ENCODE peak calls at places on chromosomes 7 and 10, in eight cellular contexts. One of them, this sample, is unnamed.

GRCh38 chr10:114239117-114239993 is at the start of gene VWA2:
- DNase-seq in endothelial cell: peak
- DNase-seq in NCI-H774: peak
- DNase-seq in EL: no peak
- DNase-seq in non-pigmented ciliary epithelial cell: no peak
- DNase-seq in stimulated activated naive CD8-positive, alpha-beta T cell treated with anti-CD3 and anti-CD28 coated beads, Interleukin-15, amount 100 ng/mL, for 72 hours: peak
- DNase-seq in activated CD4-positive, alpha-beta T cell treated with anti-CD3 and anti-CD28 coated beads, Interleukin-2, amount 50 U/mL, for 48 hours: peak
- DNase-seq in NCI-H1092: peak
- DNase-seq in this sample: peak

GRCh38 chr10:132345345-132345744 is 13.4 kb downstream of the LRRC27 start:
- DNase-seq in endothelial cell: no peak
- DNase-seq in NCI-H774: no peak
- DNase-seq in EL: no peak
- DNase-seq in non-pigmented ciliary epithelial cell: no peak
- DNase-seq in stimulated activated naive CD8-positive, alpha-beta T cell treated with anti-CD3 and anti-CD28 coated beads, Interleukin-15, amount 100 ng/mL, for 72 hours: no peak
- DNase-seq in activated CD4-positive, alpha-beta T cell treated with anti-CD3 and anti-CD28 coated beads, Interleukin-2, amount 50 U/mL, for 48 hours: no peak
- DNase-seq in NCI-H1092: no peak
- DNase-seq in this sample: no peak

GRCh38 chr10:1036341-1036791 is 10.7 kb upstream of the IDI2 start:
- DNase-seq in endothelial cell: no peak
- DNase-seq in NCI-H774: no peak
- DNase-seq in EL: peak
- DNase-seq in non-pigmented ciliary epithelial cell: peak
- DNase-seq in stimulated activated naive CD8-positive, alpha-beta T cell treated with anti-CD3 and anti-CD28 coated beads, Interleukin-15, amount 100 ng/mL, for 72 hours: no peak
- DNase-seq in activated CD4-positive, alpha-beta T cell treated with anti-CD3 and anti-CD28 coated beads, Interleukin-2, amount 50 U/mL, for 48 hours: no peak
- DNase-seq in NCI-H1092: no peak
- DNase-seq in this sample: no peak

GRCh38 chr7:159158125-159158887 is 13.6 kb upstream of the VIPR2 start:
- DNase-seq in endothelial cell: no peak
- DNase-seq in NCI-H774: no peak
- DNase-seq in EL: no peak
- DNase-seq in non-pigmented ciliary epithelial cell: no peak
- DNase-seq in stimulated activated naive CD8-positive, alpha-beta T cell treated with anti-CD3 and anti-CD28 coated beads, Interleukin-15, amount 100 ng/mL, for 72 hours: no peak
- DNase-seq in activated CD4-positive, alpha-beta T cell treated with anti-CD3 and anti-CD28 coated beads, Interleukin-2, amount 50 U/mL, for 48 hours: no peak
- DNase-seq in NCI-H1092: no peak
- DNase-seq in this sample: peak

GRCh38 chr7:158011941-158012340 is 575.7 kb downstream of the PTPRN2 start:
- DNase-seq in endothelial cell: no peak
- DNase-seq in NCI-H774: no peak
- DNase-seq in EL: no peak
- DNase-seq in non-pigmented ciliary epithelial cell: no peak
- DNase-seq in stimulated activated naive CD8-positive, alpha-beta T cell treated with anti-CD3 and anti-CD28 coated beads, Interleukin-15, amount 100 ng/mL, for 72 hours: no peak
- DNase-seq in activated CD4-positive, alpha-beta T cell treated with anti-CD3 and anti-CD28 coated beads, Interleukin-2, amount 50 U/mL, for 48 hours: no peak
- DNase-seq in NCI-H1092: no peak
- DNase-seq in this sample: no peak

GRCh38 chr10:1532636-1533035 is 204.7 kb downstream of the ADARB2 start:
- DNase-seq in endothelial cell: no peak
- DNase-seq in NCI-H774: no peak
- DNase-seq in EL: no peak
- DNase-seq in non-pigmented ciliary epithelial cell: no peak
- DNase-seq in stimulated activated naive CD8-positive, alpha-beta T cell treated with anti-CD3 and anti-CD28 coated beads, Interleukin-15, amount 100 ng/mL, for 72 hours: no peak
- DNase-seq in activated CD4-positive, alpha-beta T cell treated with anti-CD3 and anti-CD28 coated beads, Interleukin-2, amount 50 U/mL, for 48 hours: no peak
- DNase-seq in NCI-H1092: no peak
- DNase-seq in this sample: peak

GRCh38 chr10:34254596-34254995 is 560.5 kb downstream of the PARD3 start:
- DNase-seq in endothelial cell: no peak
- DNase-seq in NCI-H774: no peak
- DNase-seq in EL: peak
- DNase-seq in non-pigmented ciliary epithelial cell: peak
- DNase-seq in stimulated activated naive CD8-positive, alpha-beta T cell treated with anti-CD3 and anti-CD28 coated beads, Interleukin-15, amount 100 ng/mL, for 72 hours: peak
- DNase-seq in activated CD4-positive, alpha-beta T cell treated with anti-CD3 and anti-CD28 coated beads, Interleukin-2, amount 50 U/mL, for 48 hours: no peak
- DNase-seq in NCI-H1092: no peak
- DNase-seq in this sample: no peak

GRCh38 chr10:114810926-114811325 is 10.7 kb upstream of the FHIP2A start:
- DNase-seq in endothelial cell: no peak
- DNase-seq in NCI-H774: no peak
- DNase-seq in EL: no peak
- DNase-seq in non-pigmented ciliary epithelial cell: no peak
- DNase-seq in stimulated activated naive CD8-positive, alpha-beta T cell treated with anti-CD3 and anti-CD28 coated beads, Interleukin-15, amount 100 ng/mL, for 72 hours: no peak
- DNase-seq in activated CD4-positive, alpha-beta T cell treated with anti-CD3 and anti-CD28 coated beads, Interleukin-2, amount 50 U/mL, for 48 hours: no peak
- DNase-seq in NCI-H1092: no peak
- DNase-seq in this sample: no peak

GRCh38 chr7:35584990-35585389 is 109.9 kb downstream of the HERPUD2 start:
- DNase-seq in endothelial cell: no peak
- DNase-seq in NCI-H774: no peak
- DNase-seq in EL: no peak
- DNase-seq in non-pigmented ciliary epithelial cell: no peak
- DNase-seq in stimulated activated naive CD8-positive, alpha-beta T cell treated with anti-CD3 and anti-CD28 coated beads, Interleukin-15, amount 100 ng/mL, for 72 hours: no peak
- DNase-seq in activated CD4-positive, alpha-beta T cell treated with anti-CD3 and anti-CD28 coated beads, Interleukin-2, amount 50 U/mL, for 48 hours: no peak
- DNase-seq in NCI-H1092: no peak
- DNase-seq in this sample: no peak

GRCh38 chr10:62025901-62026879 is 124.7 kb downstream of the ARID5B start:
- DNase-seq in endothelial cell: no peak
- DNase-seq in NCI-H774: no peak
- DNase-seq in EL: peak
- DNase-seq in non-pigmented ciliary epithelial cell: no peak
- DNase-seq in stimulated activated naive CD8-positive, alpha-beta T cell treated with anti-CD3 and anti-CD28 coated beads, Interleukin-15, amount 100 ng/mL, for 72 hours: no peak
- DNase-seq in activated CD4-positive, alpha-beta T cell treated with anti-CD3 and anti-CD28 coated beads, Interleukin-2, amount 50 U/mL, for 48 hours: no peak
- DNase-seq in NCI-H1092: no peak
- DNase-seq in this sample: no peak

GRCh38 chr7:27185013-27185707 is at the start of gene HOXA11:
- DNase-seq in endothelial cell: no peak
- DNase-seq in NCI-H774: no peak
- DNase-seq in EL: peak
- DNase-seq in non-pigmented ciliary epithelial cell: no peak
- DNase-seq in stimulated activated naive CD8-positive, alpha-beta T cell treated with anti-CD3 and anti-CD28 coated beads, Interleukin-15, amount 100 ng/mL, for 72 hours: no peak
- DNase-seq in activated CD4-positive, alpha-beta T cell treated with anti-CD3 and anti-CD28 coated beads, Interleukin-2, amount 50 U/mL, for 48 hours: no peak
- DNase-seq in NCI-H1092: no peak
- DNase-seq in this sample: peak

This sample was measured in breast epithelium.